ENCODE peak calls at places on chromosome 1, in nine cellular contexts. V is IMR-90; N is fibroblast of the conjunctiva; B is fibroblast of mammary gland; Y is colonic mucosa; H is activated CD8-positive, alpha-beta memory T cell treated with anti-CD3 and anti-CD28 coated beads for 24 hours; C is caudate nucleus; U is HAP-1; A is cerebellum. K is an unnamed sample.

GRCh38 chr1:35557118-35557610 is at the start of gene KIAA0319L:
- DNase-seq in U (peak; percentile 86), C (peak; percentile 93), N (no peak), B (no peak), V (peak; percentile 37), Y (peak; percentile 91), A (peak; percentile 95), H (no peak), K (no peak)

GRCh38 chr1:212678456-212679410 is 20.9 kb downstream of the BATF3 start:
- DNase-seq in A (no peak), N (no peak), H (peak; percentile 66), U (no peak), V (no peak), C (no peak), Y (no peak), B (no peak), K (no peak)

GRCh38 chr1:233704882-233705723 is 91.2 kb downstream of the KCNK1 start:
- DNase-seq in Y (no peak), N (no peak), A (no peak), V (no peak), U (no peak), H (no peak), B (no peak), C (no peak), K (peak; percentile 17)

GRCh38 chr1:93015590-93015989 is 54.3 kb upstream of the DIPK1A start:
- DNase-seq in V (peak; percentile 54), U (no peak), C (no peak), B (peak; percentile 65), N (no peak), H (no peak), Y (no peak), A (no peak), K (no peak)

GRCh38 chr1:78157162-78157561 is 111.4 kb downstream of the GIPC2 start:
- DNase-seq in Y (no peak), B (peak; percentile 91), C (no peak), H (no peak), N (peak; percentile 90), A (no peak), U (no peak), V (peak; percentile 83), K (no peak)

GRCh38 chr1:109993885-109994284 is 9.3 kb downstream of the AHCYL1 start:
- DNase-seq in N (no peak), V (peak; percentile 39), Y (peak; percentile 51), U (no peak), H (no peak), A (peak; percentile 47), C (no peak), B (peak; percentile 56), K (no peak)

GRCh38 chr1:153563991-153564390 is 1.7 kb downstream of the S100A2 start:
- DNase-seq in Y (no peak), B (no peak), N (no peak), V (no peak), U (no peak), A (no peak), H (no peak), C (no peak), K (no peak)

GRCh38 chr1:218557731-218558130 is 212.6 kb downstream of the TGFB2 start:
- DNase-seq in V (no peak), U (no peak), B (peak; percentile 27), N (peak; percentile 12), A (no peak), H (no peak), Y (no peak), C (no peak), K (no peak)

GRCh38 chr1:241336335-241336734 is 20.7 kb downstream of the RGS7 start:
- DNase-seq in U (no peak), H (no peak), C (no peak), N (no peak), B (peak; percentile 59), V (peak; percentile 35), A (no peak), Y (no peak), K (no peak)

GRCh38 chr1:33176362-33176850 is 5.4 kb downstream of the TRIM62 start:
- DNase-seq in A (peak; percentile 78), C (no peak), H (no peak), Y (no peak), B (peak; percentile 54), V (peak; percentile 67), N (no peak), U (no peak), K (no peak)

GRCh38 chr1:39270368-39270767 is 65.9 kb downstream of the MACF1 start:
- DNase-seq in C (no peak), A (no peak), Y (no peak), B (no peak), H (no peak), V (no peak), U (no peak), N (no peak), K (no peak)

K was measured in esophagus muscularis mucosa.